ENCODE peak calls at places on chromosomes 7 and 10, in eight cellular contexts. One of them, this sample, is unnamed. For H3K4me1, the result is how much of the 10 kb centered on the place peaks cover.

GRCh38 chr10:84541289-84541637 is 212.9 kb downstream of the CCSER2 start:
- DNase-seq in A549: peak
- DNase-seq in transverse colon: no peak
- DNase-seq in suprapubic skin: no peak
- DNase-seq in K562: peak
- DNase-seq in esophagus muscularis mucosa: no peak
- DNase-seq in HepG2: peak
- DNase-seq in sigmoid colon: no peak
- DNase-seq in this sample: no peak

GRCh38 chr7:142960955-142961512 is 1.1 kb downstream of the KEL start:
- DNase-seq in A549: no peak
- DNase-seq in transverse colon: no peak
- DNase-seq in suprapubic skin: no peak
- DNase-seq in K562: peak
- DNase-seq in esophagus muscularis mucosa: no peak
- DNase-seq in HepG2: no peak
- DNase-seq in sigmoid colon: no peak
- DNase-seq in this sample: no peak

GRCh38 chr10:14476641-14477407 is 146.1 kb upstream of the FRMD4A start:
- DNase-seq in A549: no peak
- DNase-seq in transverse colon: no peak
- DNase-seq in suprapubic skin: no peak
- DNase-seq in K562: no peak
- DNase-seq in esophagus muscularis mucosa: no peak
- DNase-seq in HepG2: no peak
- DNase-seq in sigmoid colon: no peak
- DNase-seq in this sample: no peak

GRCh38 chr10:14052926-14053325 is 277.8 kb downstream of the FRMD4A start:
- DNase-seq in A549: no peak
- DNase-seq in transverse colon: no peak
- DNase-seq in suprapubic skin: no peak
- DNase-seq in K562: no peak
- DNase-seq in esophagus muscularis mucosa: no peak
- DNase-seq in HepG2: no peak
- DNase-seq in sigmoid colon: no peak
- DNase-seq in this sample: no peak

GRCh38 chr10:3987142-3987974 is 202.3 kb upstream of the KLF6 start:
- DNase-seq in A549: no peak
- DNase-seq in transverse colon: no peak
- DNase-seq in suprapubic skin: no peak
- DNase-seq in K562: no peak
- DNase-seq in esophagus muscularis mucosa: peak
- DNase-seq in HepG2: no peak
- DNase-seq in sigmoid colon: no peak
- DNase-seq in this sample: no peak

GRCh38 chr7:12638851-12639467 is 48.5 kb upstream of the ARL4A start:
- DNase-seq in A549: peak
- DNase-seq in transverse colon: no peak
- DNase-seq in suprapubic skin: no peak
- DNase-seq in K562: peak
- DNase-seq in esophagus muscularis mucosa: no peak
- DNase-seq in HepG2: peak
- DNase-seq in sigmoid colon: no peak
- DNase-seq in this sample: no peak

GRCh38 chr7:149670288-149670687 is 103.1 kb downstream of the ZNF467 start:
- DNase-seq in A549: no peak
- DNase-seq in transverse colon: peak
- DNase-seq in suprapubic skin: no peak
- DNase-seq in K562: no peak
- DNase-seq in esophagus muscularis mucosa: no peak
- DNase-seq in HepG2: no peak
- DNase-seq in sigmoid colon: peak
- DNase-seq in this sample: no peak

GRCh38 chr7:29865526-29865925 is 59.2 kb downstream of the WIPF3 start:
- DNase-seq in A549: peak
- DNase-seq in transverse colon: no peak
- DNase-seq in suprapubic skin: no peak
- DNase-seq in K562: no peak
- DNase-seq in esophagus muscularis mucosa: no peak
- DNase-seq in HepG2: peak
- DNase-seq in sigmoid colon: no peak
- DNase-seq in this sample: no peak

GRCh38 chr7:79455173-79455790 is 1.8 kb upstream of the MAGI2 start:
- DNase-seq in A549: no peak
- DNase-seq in transverse colon: no peak
- DNase-seq in suprapubic skin: no peak
- DNase-seq in K562: no peak
- DNase-seq in esophagus muscularis mucosa: no peak
- DNase-seq in HepG2: no peak
- DNase-seq in sigmoid colon: no peak
- DNase-seq in this sample: no peak

DNA sequence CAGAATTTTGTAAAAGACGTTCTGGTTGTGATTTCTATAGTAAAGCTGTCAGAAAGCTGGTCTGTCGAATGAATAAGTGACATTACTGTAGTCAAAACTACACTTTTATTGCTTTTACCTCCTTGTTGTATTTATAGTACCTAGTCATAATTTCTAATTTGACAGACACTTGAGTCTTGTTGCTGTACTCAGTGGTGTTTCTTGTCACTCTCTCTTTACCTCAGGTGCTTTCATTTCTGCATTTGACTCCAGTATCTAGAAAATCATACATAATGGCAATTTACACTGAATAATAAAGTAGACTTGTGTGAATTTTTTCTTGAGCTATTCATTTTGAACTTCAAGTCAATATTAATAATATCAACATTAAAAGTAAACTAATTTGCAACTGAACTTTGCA is 257.6 kb upstream of the TEX47 start:
- DNase-seq in A549: no peak
- DNase-seq in transverse colon: no peak
- DNase-seq in suprapubic skin: no peak
- DNase-seq in K562: no peak
- DNase-seq in esophagus muscularis mucosa: no peak
- DNase-seq in HepG2: no peak
- DNase-seq in sigmoid colon: no peak
- DNase-seq in this sample: no peak
- TF ChIP-seq EP300 in A549: no peak
- TF ChIP-seq EP300 in transverse colon: no peak
- TF ChIP-seq EP300 in suprapubic skin: no peak
- TF ChIP-seq EP300 in K562: no peak
- TF ChIP-seq EP300 in esophagus muscularis mucosa: no peak
- TF ChIP-seq EP300 in HepG2: no peak
- TF ChIP-seq EP300 in sigmoid colon: no peak
- TF ChIP-seq EP300 in this sample: no peak

GRCh38 chr7:102045681-102046372 is 228.4 kb downstream of the CUX1 start:
- DNase-seq in A549: no peak
- DNase-seq in transverse colon: no peak
- DNase-seq in suprapubic skin: no peak
- DNase-seq in K562: no peak
- DNase-seq in esophagus muscularis mucosa: no peak
- DNase-seq in HepG2: no peak
- DNase-seq in sigmoid colon: no peak
- DNase-seq in this sample: no peak

GRCh38 chr7:102044984-102045673 is 227.7 kb downstream of the CUX1 start:
- DNase-seq in A549: no peak
- DNase-seq in transverse colon: no peak
- DNase-seq in suprapubic skin: no peak
- DNase-seq in K562: no peak
- DNase-seq in esophagus muscularis mucosa: no peak
- DNase-seq in HepG2: no peak
- DNase-seq in sigmoid colon: peak
- DNase-seq in this sample: peak

GRCh38 chr7:102044641-102044983 is 227.2 kb downstream of the CUX1 start:
- DNase-seq in A549: no peak
- DNase-seq in transverse colon: no peak
- DNase-seq in suprapubic skin: no peak
- DNase-seq in K562: no peak
- DNase-seq in esophagus muscularis mucosa: no peak
- DNase-seq in HepG2: no peak
- DNase-seq in sigmoid colon: peak
- DNase-seq in this sample: no peak

GRCh38 chr7:102046373-102047117 is 229.1 kb downstream of the CUX1 start:
- DNase-seq in A549: no peak
- DNase-seq in transverse colon: no peak
- DNase-seq in suprapubic skin: no peak
- DNase-seq in K562: no peak
- DNase-seq in esophagus muscularis mucosa: no peak
- DNase-seq in HepG2: no peak
- DNase-seq in sigmoid colon: no peak
- DNase-seq in this sample: no peak

DNA sequence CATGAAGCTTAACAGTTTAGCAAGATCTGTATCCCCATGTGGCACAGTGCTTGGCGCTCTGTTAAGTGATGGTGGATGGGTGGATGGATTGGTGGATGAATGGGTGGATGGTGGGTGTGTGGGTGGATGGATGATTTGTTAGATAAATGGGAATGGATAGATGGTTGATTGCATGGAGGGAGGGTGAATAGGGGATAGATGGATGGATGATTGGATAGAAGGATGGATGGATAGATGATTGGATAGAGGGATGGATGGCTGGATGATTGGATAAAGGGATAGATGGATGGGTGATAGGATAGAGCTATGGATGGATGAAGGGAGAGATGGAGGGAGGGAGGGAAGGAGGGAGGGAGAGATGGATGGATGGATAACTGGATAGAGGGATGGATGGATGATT is 229.7 kb downstream of the CUX1 start:
- DNase-seq in A549: no peak
- DNase-seq in transverse colon: no peak
- DNase-seq in suprapubic skin: no peak
- DNase-seq in K562: no peak
- DNase-seq in esophagus muscularis mucosa: no peak
- DNase-seq in HepG2: no peak
- DNase-seq in sigmoid colon: no peak
- DNase-seq in this sample: no peak
- H3K4me1 ChIP-seq in A549: under half
- H3K4me1 ChIP-seq in transverse colon: under half
- H3K4me1 ChIP-seq in suprapubic skin: under half
- H3K4me1 ChIP-seq in K562: under half
- H3K4me1 ChIP-seq in esophagus muscularis mucosa: under half
- H3K4me1 ChIP-seq in HepG2: under half
- H3K4me1 ChIP-seq in sigmoid colon: under half
- H3K4me1 ChIP-seq in this sample: under half

DNA sequence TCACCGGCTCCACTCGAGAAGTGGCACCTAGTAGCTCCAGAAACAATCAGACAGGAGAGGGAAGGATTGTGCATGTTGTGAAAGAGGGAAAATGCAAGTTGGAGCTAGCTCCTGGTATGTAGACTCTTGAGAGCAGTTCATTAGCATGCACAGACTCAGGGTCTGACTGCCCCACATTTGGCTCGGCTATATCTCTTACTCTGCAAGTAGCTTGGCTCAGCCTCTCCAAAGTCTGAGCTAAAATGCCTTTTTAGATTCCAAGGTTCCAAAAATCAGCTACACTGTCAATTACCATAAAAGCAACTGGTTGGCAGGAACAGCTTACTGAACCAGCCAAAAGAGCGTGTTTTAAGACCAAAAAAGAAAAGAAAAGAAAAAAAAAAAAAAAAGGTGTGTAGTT is 65.6 kb downstream of the MKX start:
- DNase-seq in A549: no peak
- DNase-seq in transverse colon: no peak
- DNase-seq in suprapubic skin: no peak
- DNase-seq in K562: no peak
- DNase-seq in esophagus muscularis mucosa: no peak
- DNase-seq in HepG2: no peak
- DNase-seq in sigmoid colon: no peak
- DNase-seq in this sample: peak
- TF ChIP-seq CTCF in A549: no peak
- TF ChIP-seq CTCF in transverse colon: no peak
- TF ChIP-seq CTCF in suprapubic skin: no peak
- TF ChIP-seq CTCF in K562: no peak
- TF ChIP-seq CTCF in esophagus muscularis mucosa: no peak
- TF ChIP-seq CTCF in HepG2: no peak
- TF ChIP-seq CTCF in sigmoid colon: no peak
- TF ChIP-seq CTCF in this sample: no peak

GRCh38 chr10:79137826-79138225 is 69.1 kb downstream of the ZMIZ1 start:
- DNase-seq in A549: no peak
- DNase-seq in transverse colon: peak
- DNase-seq in suprapubic skin: no peak
- DNase-seq in K562: no peak
- DNase-seq in esophagus muscularis mucosa: no peak
- DNase-seq in HepG2: no peak
- DNase-seq in sigmoid colon: peak
- DNase-seq in this sample: peak
- TF ChIP-seq EP300 in A549: no peak
- TF ChIP-seq EP300 in transverse colon: no peak
- TF ChIP-seq EP300 in suprapubic skin: no peak
- TF ChIP-seq EP300 in K562: no peak
- TF ChIP-seq EP300 in esophagus muscularis mucosa: no peak
- TF ChIP-seq EP300 in HepG2: no peak
- TF ChIP-seq EP300 in sigmoid colon: no peak
- TF ChIP-seq EP300 in this sample: no peak